ENCODE peak calls at places on chromosome 18, in nine cellular contexts. X is mucosa of descending colon, F is MG63, L is HS-5, O is D721Med, C is dermis blood vessel endothelial cell, A is RWPE2, V is frontal cortex, Y is KBM-7. K is an unnamed sample.

GRCh38 chr18:66734451-66734850 is 130.6 kb upstream of the CDH19 start:
- DNase-seq in L (peak; percentile 53), X (no peak), C (no peak), O (no peak), A (no peak), V (no peak), F (no peak), Y (no peak), K (no peak)

GRCh38 chr18:55907352-55908045 is 319.5 kb upstream of the TCF4 start:
- DNase-seq in Y (no peak), O (no peak), V (no peak), L (no peak), X (no peak), F (no peak), C (no peak), A (no peak), K (no peak)

GRCh38 chr18:76134631-76135030 is 360.4 kb downstream of the ZNF516 start:
- DNase-seq in Y (no peak), F (no peak), O (no peak), X (no peak), C (no peak), V (no peak), L (no peak), A (no peak), K (no peak)

GRCh38 chr18:3585656-3586509 is 135.9 kb downstream of the TGIF1 start:
- DNase-seq in L (peak; percentile 30), A (no peak), F (peak; percentile 65), V (peak; percentile 56), X (peak; percentile 90), Y (peak; percentile 88), O (peak; percentile 74), C (peak; percentile 95), K (no peak)

GRCh38 chr18:62643181-62643580 is 72.2 kb upstream of the PHLPP1 start:
- DNase-seq in X (no peak), O (no peak), F (no peak), A (no peak), Y (no peak), L (no peak), C (no peak), V (no peak), K (no peak)

GRCh38 chr18:68916734-68917133 is 118.9 kb downstream of the CCDC102B start:
- DNase-seq in X (no peak), O (no peak), Y (no peak), F (peak; percentile 5), A (peak; percentile 80), C (no peak), V (no peak), L (peak; percentile 8), K (no peak)

GRCh38 chr18:8982416-8983183 is 119.9 kb upstream of the NDUFV2 start:
- DNase-seq in A (no peak), O (no peak), Y (peak; percentile 45), X (no peak), F (peak; percentile 33), C (peak; percentile 81), L (no peak), V (no peak), K (no peak)

GRCh38 chr18:8747440-8747937 is 42.1 kb downstream of the MTCL1 start:
- DNase-seq in Y (no peak), O (no peak), L (peak; percentile 45), C (peak; percentile 77), X (no peak), F (no peak), V (no peak), A (no peak), K (no peak)

GRCh38 chr18:69906765-69907164 is 40.9 kb downstream of the CD226 start:
- DNase-seq in V (no peak), A (no peak), C (no peak), X (no peak), Y (no peak), L (no peak), O (no peak), F (no peak), K (no peak)

GRCh38 chr18:31297248-31297647 is 20.7 kb upstream of the DSG1 start:
- DNase-seq in O (no peak), X (no peak), V (no peak), A (no peak), F (no peak), C (no peak), Y (no peak), L (no peak), K (no peak)

GRCh38 chr18:45324489-45325111 is 290.7 kb upstream of the SLC14A2 start:
- DNase-seq in F (peak; percentile 76), Y (no peak), C (no peak), A (no peak), X (no peak), O (no peak), L (no peak), V (no peak), K (no peak)

GRCh38 chr18:22167471-22168151 is 1.8 kb upstream of the GATA6 start:
- DNase-seq in F (peak; percentile 17), O (no peak), X (peak; percentile 60), C (peak; percentile 43), A (no peak), Y (no peak), V (no peak), L (no peak), K (no peak)

GRCh38 chr18:59395226-59396175 is 36.4 kb upstream of the LMAN1 start:
- DNase-seq in A (no peak), V (no peak), O (no peak), C (no peak), X (no peak), Y (no peak), L (no peak), F (no peak), K (no peak)

GRCh38 chr18:75043478-75043877 is 165.5 kb downstream of the PTGR3 start:
- DNase-seq in F (no peak), L (no peak), X (no peak), Y (no peak), C (no peak), V (no peak), A (no peak), O (peak; percentile 5), K (no peak)

GRCh38 chr18:9260388-9261380 is 73.9 kb upstream of the TWSG1 start:
- DNase-seq in V (no peak), A (no peak), C (no peak), Y (peak; percentile 19), L (no peak), X (no peak), F (no peak), O (no peak), K (no peak)

GRCh38 chr18:9516437-9517064 is 41.2 kb downstream of the RALBP1 start:
- DNase-seq in A (no peak), Y (peak; percentile 72), F (no peak), L (no peak), V (no peak), O (no peak), X (no peak), C (peak; percentile 69), K (no peak)

GRCh38 chr18:24009651-24010333 is 4.8 kb upstream of the TTC39C start:
- DNase-seq in F (no peak), V (no peak), X (no peak), L (no peak), C (no peak), A (no peak), O (no peak), Y (no peak), K (no peak)

GRCh38 chr18:27605107-27605834 is 420.2 kb upstream of the CHST9 start:
- DNase-seq in C (peak; percentile 84), Y (peak; percentile 52), L (peak; percentile 26), A (no peak), X (no peak), F (peak; percentile 7), V (peak; percentile 38), O (no peak), K (no peak)

GRCh38 chr18:36321636-36322407 is 24.3 kb downstream of the FHOD3 start:
- DNase-seq in L (no peak), Y (no peak), F (no peak), O (no peak), X (no peak), V (no peak), A (no peak), C (peak; percentile 13), K (no peak)

GRCh38 chr18:48955528-48956261 is 4.9 kb upstream of the SMAD7 start:
- DNase-seq in A (no peak), V (no peak), Y (no peak), L (no peak), X (peak; percentile 43), C (peak; percentile 87), F (peak; percentile 76), O (no peak), K (no peak)

GRCh38 chr18:62976227-62976626 is 260.9 kb downstream of the PHLPP1 start:
- DNase-seq in V (no peak), C (no peak), A (no peak), O (no peak), X (no peak), F (no peak), Y (no peak), L (no peak), K (no peak)

GRCh38 chr18:63850010-63850409 is 37.5 kb upstream of the SERPINB2 start:
- DNase-seq in F (no peak), C (peak; percentile 35), O (no peak), V (no peak), Y (peak; percentile 26), L (no peak), A (no peak), X (no peak), K (no peak)

GRCh38 chr18:54696616-54697293 is 105.7 kb downstream of the DYNAP start:
- DNase-seq in A (no peak), Y (no peak), F (no peak), C (no peak), O (no peak), X (no peak), V (no peak), L (no peak), K (no peak)

GRCh38 chr18:711330-711692 is 1.1 kb downstream of the ENOSF1 start:
- DNase-seq in A (no peak), O (no peak), V (no peak), L (no peak), F (no peak), X (no peak), C (peak; percentile 32), Y (no peak), K (no peak)

GRCh38 chr18:3305354-3305762 is 43.4 kb downstream of the MYL12B start:
- DNase-seq in L (peak; percentile 75), A (peak; percentile 81), Y (peak; percentile 60), X (no peak), F (peak; percentile 74), V (no peak), C (peak; percentile 79), O (no peak), K (no peak)

GRCh38 chr18:22694954-22695353 is 238.2 kb upstream of the RBBP8 start:
- DNase-seq in V (no peak), Y (no peak), L (peak; percentile 97), F (peak; percentile 91), O (no peak), A (peak; percentile 87), X (no peak), C (peak; percentile 60), K (no peak)

GRCh38 chr18:13243363-13243762 is 24.8 kb downstream of the LDLRAD4 start:
- DNase-seq in X (no peak), O (no peak), A (no peak), L (no peak), C (no peak), Y (no peak), V (no peak), F (no peak), K (no peak)

GRCh38 chr18:79512461-79513380 is 117.0 kb downstream of the NFATC1 start:
- DNase-seq in O (no peak), C (no peak), X (peak; percentile 17), V (no peak), F (no peak), Y (no peak), A (peak; percentile 55), L (no peak), K (peak; percentile 83)